ENCODE peak calls at places on chromosomes 1 and 21, in five cellular contexts. O, G, W, C and M are unnamed samples.

GRCh38 chr1:203796223-203796747 is 862 bp downstream of the ZBED6 start:
- DNase-seq in O (no peak), G (peak), W (no peak), C (peak), M (peak)

GRCh38 chr1:26327956-26328362 is 10.2 kb downstream of the CD52 start:
- DNase-seq in O (no peak), G (no peak), W (no peak), C (no peak), M (peak)

GRCh38 chr1:200890818-200891773 is 3.6 kb upstream of the INAVA start:
- DNase-seq in O (peak), G (no peak), W (no peak), C (peak), M (no peak)

GRCh38 chr1:167548059-167548932 is 5.3 kb downstream of the CREG1 start:
- DNase-seq in O (no peak), G (no peak), W (no peak), C (peak), M (no peak)

GRCh38 chr1:177772621-177773020 is 197.2 kb downstream of the SEC16B start:
- DNase-seq in O (no peak), G (no peak), W (no peak), C (no peak), M (no peak)

GRCh38 chr1:201358596-201358995 is 18.9 kb downstream of the TNNT2 start:
- DNase-seq in O (no peak), G (no peak), W (no peak), C (peak), M (no peak)

GRCh38 chr1:235133086-235133485 is 4.4 kb upstream of the TOMM20 start:
- DNase-seq in O (no peak), G (no peak), W (no peak), C (no peak), M (no peak)

GRCh38 chr1:207698822-207699483 is 52.9 kb upstream of the CD46 start:
- DNase-seq in O (no peak), G (peak), W (peak), C (peak), M (peak)

GRCh38 chr1:83735525-83735924 is 263.4 kb downstream of the TTLL7 start:
- DNase-seq in O (no peak), G (no peak), W (no peak), C (no peak), M (no peak)

GRCh38 chr1:224203243-224204016 is 20.4 kb downstream of the DEGS1 start:
- DNase-seq in O (no peak), G (no peak), W (peak), C (peak), M (no peak)

GRCh38 chr1:114335273-114335672 is 175.7 kb downstream of the TRIM33 start:
- DNase-seq in O (no peak), G (no peak), W (no peak), C (no peak), M (no peak)

GRCh38 chr1:96966536-96967138 is 245.1 kb downstream of the PTBP2 start:
- DNase-seq in O (peak), G (peak), W (peak), C (peak), M (no peak)

GRCh38 chr1:112718691-112719418 is 3.7 kb upstream of the PPM1J start:
- DNase-seq in O (peak), G (peak), W (peak), C (peak), M (peak)

GRCh38 chr21:33993286-33994231 is 78.0 kb upstream of the ATP5PO start:
- DNase-seq in O (no peak), G (no peak), W (no peak), C (no peak), M (no peak)

GRCh38 chr1:155241069-155241679 is 14.1 kb downstream of the ENTREP3 start:
- DNase-seq in O (peak), G (peak), W (peak), C (peak), M (peak)

GRCh38 chr1:23742670-23743286 is 493 bp upstream of the ELOA start:
- DNase-seq in O (no peak), G (no peak), W (no peak), C (no peak), M (no peak)

GRCh38 chr1:87963566-87963965 is 634.9 kb downstream of the LMO4 start:
- DNase-seq in O (no peak), G (no peak), W (no peak), C (no peak), M (no peak)

GRCh38 chr21:33418686-33419085 is 15.5 kb downstream of the IFNGR2 start:
- DNase-seq in O (no peak), G (no peak), W (no peak), C (no peak), M (no peak)

GRCh38 chr1:11383553-11384169 is 95.3 kb upstream of the DISP3 start:
- DNase-seq in O (no peak), G (no peak), W (peak), C (no peak), M (no peak)

GRCh38 chr1:29256979-29257804 is 20.9 kb downstream of the PTPRU start:
- DNase-seq in O (no peak), G (no peak), W (no peak), C (peak), M (no peak)

GRCh38 chr1:239367417-239367816 is 19.0 kb upstream of the CHRM3 start:
- DNase-seq in O (no peak), G (no peak), W (no peak), C (no peak), M (no peak)

GRCh38 chr1:219659005-219659632 is 46.2 kb upstream of the ZC3H11B start:
- DNase-seq in O (no peak), G (peak), W (no peak), C (no peak), M (no peak)

GRCh38 chr21:41283211-41283818 is 33.3 kb upstream of the FAM3B start:
- DNase-seq in O (peak), G (peak), W (peak), C (peak), M (peak)

GRCh38 chr1:27755286-27755685 is 17.7 kb upstream of the STX12 start:
- DNase-seq in O (no peak), G (no peak), W (no peak), C (no peak), M (no peak)

GRCh38 chr1:89918127-89918793 is 76.7 kb upstream of the ZNF326 start:
- DNase-seq in O (no peak), G (no peak), W (no peak), C (peak), M (no peak)

GRCh38 chr1:221711642-221712041 is 30.2 kb downstream of the DUSP10 start:
- DNase-seq in O (no peak), G (no peak), W (no peak), C (no peak), M (no peak)